ENCODE peak calls at places on chromosome 16, in six cellular contexts. Z is HCT116, I is GM12878, S is H1, V is SK-N-SH, B is K562. U is an unnamed sample.

GRCh38 chr16:17885659-17886200 is 415.0 kb upstream of the XYLT1 start:
- DNase-seq in Z (no peak), I (no peak), S (no peak), V (no peak), B (no peak), U (no peak)

GRCh38 chr16:1763521-1764511 is 7.5 kb downstream of the NME3 start:
- DNase-seq in Z (no peak), I (no peak), S (peak; percentile 59), V (peak; percentile 75), B (peak; percentile 95), U (no peak)

GRCh38 chr16:79560923-79561322 is 39.6 kb downstream of the MAF start:
- DNase-seq in Z (no peak), I (no peak), S (no peak), V (no peak), B (no peak), U (no peak)

GRCh38 chr16:4176794-4177438 is 60.7 kb upstream of the ADCY9 start:
- DNase-seq in Z (peak; percentile 45), I (peak; percentile 21), S (no peak), V (no peak), B (peak; percentile 37), U (no peak)

GRCh38 chr16:56198755-56199114 is 7.4 kb downstream of the GNAO1 start:
- DNase-seq in Z (no peak), I (no peak), S (no peak), V (no peak), B (no peak), U (no peak)

GRCh38 chr16:54930034-54930938 is at the start of gene IRX5:
- DNase-seq in Z (peak; percentile 63), I (no peak), S (peak; percentile 76), V (peak; percentile 92), B (peak; percentile 81), U (peak; percentile 85)

GRCh38 chr16:88430524-88431446 is 22.3 kb upstream of the ZFPM1 start:
- DNase-seq in Z (no peak), I (no peak), S (no peak), V (no peak), B (peak; percentile 48), U (no peak)

GRCh38 chr16:19864566-19864965 is 20.1 kb downstream of the GPRC5B start:
- DNase-seq in Z (no peak), I (no peak), S (no peak), V (no peak), B (no peak), U (no peak)

GRCh38 chr16:21654881-21655280 is 2.5 kb upstream of the IGSF6 start:
- DNase-seq in Z (no peak), I (no peak), S (no peak), V (no peak), B (no peak), U (no peak)

GRCh38 chr16:30615358-30616076 is 5.3 kb upstream of the ZNF689 start:
- DNase-seq in Z (peak; percentile 48), I (no peak), S (peak; percentile 82), V (peak; percentile 71), B (peak; percentile 29), U (no peak)

GRCh38 chr16:84360170-84360569 is 8.2 kb upstream of the ATP2C2 start:
- DNase-seq in Z (no peak), I (no peak), S (no peak), V (no peak), B (no peak), U (no peak)

GRCh38 chr16:84359326-84359725 is 9.0 kb upstream of the ATP2C2 start:
- DNase-seq in Z (no peak), I (no peak), S (no peak), V (no peak), B (no peak), U (no peak)

GRCh38 chr16:84357191-84357651 is 11.1 kb upstream of the ATP2C2 start:
- DNase-seq in Z (no peak), I (no peak), S (no peak), V (no peak), B (no peak), U (no peak)

GRCh38 chr16:84360748-84361147 is 7.6 kb upstream of the ATP2C2 start:
- DNase-seq in Z (no peak), I (no peak), S (no peak), V (no peak), B (no peak), U (no peak)

DNA sequence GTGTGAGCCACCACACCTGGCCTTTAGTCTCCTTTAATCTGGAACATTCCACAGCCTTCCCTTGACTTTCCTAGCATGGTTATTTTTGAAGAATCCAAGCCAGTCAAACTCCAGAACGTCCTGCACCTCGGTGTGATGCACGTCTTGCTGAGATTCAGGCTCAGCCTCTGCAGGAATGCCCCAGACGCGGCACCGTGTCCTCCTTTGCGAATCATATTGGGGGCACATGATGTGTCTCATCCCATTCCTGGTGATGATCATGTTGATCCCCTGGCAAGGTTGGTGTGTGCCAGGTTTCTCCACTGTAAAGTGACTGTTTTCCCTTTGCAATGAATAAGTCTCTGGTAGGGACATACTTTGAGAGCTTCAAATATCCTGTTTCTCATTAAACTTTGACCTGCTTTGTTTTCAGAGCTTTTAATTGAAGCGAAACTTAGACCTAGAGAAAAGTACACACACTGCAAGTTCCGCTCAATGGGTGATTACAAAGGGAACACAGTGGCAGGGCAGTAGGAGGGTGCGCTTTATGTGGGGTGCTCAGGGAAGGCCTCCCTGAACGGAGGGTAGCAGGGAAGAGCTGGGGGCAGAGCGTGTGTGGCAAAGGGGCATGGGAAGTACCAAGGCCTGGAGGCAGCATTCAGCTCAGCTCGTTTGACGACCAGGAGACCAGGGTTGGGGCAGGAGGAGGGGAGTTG is 9.6 kb upstream of the ATP2C2 start:
- DNase-seq in Z (no peak), I (no peak), S (no peak), V (no peak), B (no peak), U (no peak)
- TF ChIP-seq JUND in Z (no peak), I (no peak), S (no peak), V (no peak), B (no peak), U (no peak)

DNA sequence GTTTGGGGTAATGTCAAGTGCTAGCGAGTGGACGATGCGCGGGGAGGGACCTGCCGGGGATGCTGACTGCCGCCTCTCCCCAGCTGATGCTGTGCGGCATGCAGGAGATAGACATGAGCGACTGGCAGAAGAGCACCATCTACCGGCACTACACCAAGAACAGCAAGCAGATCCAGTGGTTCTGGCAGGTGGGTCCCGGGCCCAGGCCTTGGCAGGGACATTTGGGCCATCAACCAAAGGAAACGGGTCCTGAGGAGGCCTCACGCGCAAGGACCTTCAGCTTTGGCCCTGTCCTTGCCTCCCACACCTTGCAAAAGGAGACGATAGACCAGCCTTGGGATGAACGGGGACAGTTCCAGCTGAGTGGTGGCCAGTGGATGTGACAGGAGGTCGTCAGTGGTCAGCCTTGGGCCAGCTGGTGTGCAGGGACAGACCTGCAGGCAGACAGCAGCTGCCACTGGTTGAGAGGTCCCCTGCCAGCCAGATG is 13.6 kb upstream of the CLEC18A start:
- DNase-seq in Z (no peak), I (no peak), S (no peak), V (peak; percentile 65), B (peak; percentile 40), U (no peak)
- TF ChIP-seq JUND in Z (no peak), I (no peak), S (no peak), V (no peak), B (no peak), U (no peak)

GRCh38 chr16:74094962-74095361 is 201.7 kb upstream of the PSMD7 start:
- DNase-seq in Z (no peak), I (no peak), S (no peak), V (no peak), B (no peak), U (no peak)

GRCh38 chr16:74101390-74101789 is 195.2 kb upstream of the PSMD7 start:
- DNase-seq in Z (no peak), I (no peak), S (no peak), V (no peak), B (no peak), U (no peak)

GRCh38 chr16:74099530-74099929 is 197.1 kb upstream of the PSMD7 start:
- DNase-seq in Z (no peak), I (no peak), S (no peak), V (no peak), B (no peak), U (no peak)

DNA sequence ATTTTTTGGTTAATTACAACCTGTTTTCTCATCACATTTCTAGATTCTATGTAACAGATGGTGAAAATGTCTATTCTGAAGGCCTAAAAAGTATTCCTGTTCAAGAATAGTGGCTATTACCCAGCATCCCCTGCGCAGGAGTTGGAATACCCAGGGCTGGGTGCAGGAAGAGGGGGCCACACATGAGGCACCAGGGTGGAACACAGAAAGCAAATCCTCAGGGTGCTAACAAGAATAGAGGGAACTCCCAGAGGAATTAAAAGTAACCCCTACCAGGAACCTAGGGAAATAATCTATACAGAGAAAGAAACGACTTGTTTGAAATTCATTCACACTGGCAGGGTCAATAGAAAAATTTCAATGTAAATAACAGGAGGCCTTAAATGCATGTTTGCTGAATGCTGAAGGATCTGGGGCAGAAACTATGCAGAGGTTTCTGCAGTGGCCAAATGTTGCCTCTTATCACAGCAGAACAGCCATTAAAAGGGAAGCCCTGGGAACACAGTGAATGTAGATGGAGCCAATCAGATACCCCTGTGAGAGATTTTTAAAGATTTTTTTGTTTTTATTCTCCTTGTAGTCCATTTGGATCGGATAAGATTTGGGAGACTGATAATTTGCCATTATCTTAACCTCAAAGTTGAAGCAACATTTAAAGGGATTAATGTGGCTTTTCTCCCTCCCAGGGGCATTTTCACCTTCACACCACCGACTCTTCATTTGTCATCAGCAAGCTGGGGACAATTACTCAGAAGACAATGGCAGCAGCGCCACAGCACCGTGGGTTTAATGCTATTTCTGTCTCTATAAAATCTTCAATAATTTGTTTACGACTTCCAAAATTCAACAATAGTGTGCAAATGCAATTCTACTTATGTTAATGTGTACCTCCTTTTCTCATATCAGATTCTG is 196.0 kb upstream of the PSMD7 start:
- DNase-seq in Z (no peak), I (no peak), S (no peak), V (peak; percentile 52), B (no peak), U (no peak)
- TF ChIP-seq JUND in Z (no peak), I (no peak), S (no peak), V (no peak), B (no peak), U (no peak)

DNA sequence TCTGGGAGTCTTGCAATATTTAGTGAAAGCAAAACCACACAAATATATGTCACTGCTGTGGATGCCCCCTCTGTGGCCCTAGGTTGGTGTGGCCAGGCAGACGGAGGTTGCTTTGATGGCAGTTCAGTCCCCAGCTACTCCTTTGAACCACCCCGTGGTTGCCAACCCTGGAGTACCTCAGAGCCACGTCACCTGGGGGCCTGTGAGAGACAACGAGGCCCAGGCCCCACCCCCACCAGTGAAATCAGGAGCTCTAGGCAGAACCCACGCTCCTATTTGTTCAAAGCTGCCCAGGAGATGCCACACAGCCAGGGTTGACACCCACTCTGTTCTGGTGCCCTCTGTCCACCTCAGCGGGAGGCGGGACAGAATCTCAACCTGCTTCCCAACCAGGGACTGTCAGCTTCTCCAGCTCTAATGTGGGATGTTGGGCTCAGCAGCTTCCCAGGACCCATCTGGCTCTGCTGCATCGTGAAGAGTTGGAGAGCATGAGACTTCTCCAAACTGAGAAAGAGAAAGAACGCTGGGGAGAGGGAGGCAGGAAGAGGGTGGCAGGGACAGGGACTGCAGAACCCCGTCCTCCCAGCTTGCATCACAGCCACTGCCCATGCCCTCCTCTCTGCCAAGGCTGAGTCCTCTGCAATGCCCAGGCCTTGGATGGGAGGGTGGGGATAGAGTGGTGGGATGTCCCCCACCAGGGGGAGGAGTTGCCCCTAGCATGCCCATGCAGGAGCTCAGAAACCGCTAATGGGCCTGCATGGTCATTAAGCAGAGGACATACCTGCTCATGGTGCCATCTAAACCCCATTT is 81.8 kb downstream of the C16orf78 start:
- DNase-seq in Z (no peak), I (no peak), S (no peak), V (no peak), B (no peak), U (no peak)
- TF ChIP-seq JUND in Z (no peak), I (no peak), S (no peak), V (no peak), B (no peak), U (no peak)